ENCODE peak calls at places on chromosomes 6 and 20, in four cellular contexts. V is heart right ventricle, A is HEK293T, J is osteoblast. H is an unnamed sample.
A peak's percentile ranks its signal among the peaks of the same experiment; 100 is the strongest.

GRCh38 chr6:14381225-14381887 is 263.8 kb downstream of the CD83 start:
- DNase-seq in V (no peak), A (no peak), J (no peak), H (no peak)

GRCh38 chr6:130969807-130970491 is 93.1 kb downstream of the EPB41L2 start:
- DNase-seq in V (peak; percentile 38), A (peak; percentile 17), J (peak; percentile 69), H (no peak)

GRCh38 chr6:52325695-52326471 is 36.1 kb upstream of the PAQR8 start:
- DNase-seq in V (no peak), A (no peak), J (no peak), H (no peak)

GRCh38 chr6:25366785-25367657 is 87.8 kb downstream of the CARMIL1 start:
- DNase-seq in V (no peak), A (no peak), J (no peak), H (no peak)

GRCh38 chr6:32967151-32968091 is 973 bp upstream of the BRD2 start:
- DNase-seq in V (no peak), A (no peak), J (peak; percentile 45), H (peak; percentile 5)

GRCh38 chr6:54503144-54503543 is 194.9 kb downstream of the TINAG start:
- DNase-seq in V (no peak), A (no peak), J (no peak), H (no peak)

GRCh38 chr6:143449731-143450452 is 603 bp downstream of the ADAT2 start:
- DNase-seq in V (no peak), A (peak; percentile 14), J (peak; percentile 52), H (no peak)

GRCh38 chr6:4512101-4512500 is 264.1 kb upstream of the CDYL start:
- DNase-seq in V (no peak), A (no peak), J (no peak), H (no peak)

GRCh38 chr6:6002005-6002808 is 4.5 kb downstream of the NRN1 start:
- DNase-seq in V (no peak), A (no peak), J (peak; percentile 59), H (peak; percentile 57)

GRCh38 chr6:40779399-40779798 is 192.2 kb upstream of the LRFN2 start:
- DNase-seq in V (no peak), A (no peak), J (peak; percentile 85), H (no peak)

GRCh38 chr20:35224536-35224935 is 2.0 kb upstream of the MMP24 start:
- DNase-seq in V (no peak), A (no peak), J (no peak), H (no peak)

GRCh38 chr6:136526937-136527336 is 23.3 kb downstream of the MAP7 start:
- DNase-seq in V (no peak), A (no peak), J (no peak), H (no peak)

GRCh38 chr20:47951521-47951951 is 166.3 kb upstream of the SULF2 start:
- DNase-seq in V (no peak), A (no peak), J (no peak), H (no peak)

GRCh38 chr6:96086745-96087144 is 71.0 kb downstream of the FUT9 start:
- DNase-seq in V (no peak), A (no peak), J (no peak), H (no peak)

H was measured in caudate nucleus.